ENCODE peak calls at places on chromosomes 4 and X, in four cellular contexts. F, A, R and E are unnamed samples.

GRCh38 chr4:39157520-39157919 is 24.8 kb upstream of the WDR19 start:
- DNase-seq in R (no peak), A (no peak), F (no peak), E (no peak)

GRCh38 chr4:1235381-1236102 is 13.4 kb downstream of the CTBP1 start:
- DNase-seq in A (no peak), F (no peak), R (no peak), E (no peak)

GRCh38 chr4:6088950-6089349 is 70.7 kb upstream of the C4orf50 start:
- DNase-seq in A (no peak), F (no peak), R (no peak), E (no peak)

GRCh38 chr4:86556791-86557415 is 37.2 kb upstream of the PTPN13 start:
- DNase-seq in R (no peak), F (no peak), A (no peak), E (no peak)

GRCh38 chrX:275967-276587 is 5.1 kb upstream of the PLCXD1 start:
- DNase-seq in A (peak; percentile 82), R (no peak), F (peak; percentile 78), E (peak; percentile 73)

GRCh38 chrX:107675365-107675654 is 47.0 kb downstream of the PRPS1 start:
- DNase-seq in F (no peak), R (no peak), A (no peak), E (no peak)

GRCh38 chr4:77240469-77241066 is 83.6 kb downstream of the CCNG2 start:
- DNase-seq in A (peak; percentile 80), R (no peak), F (peak; percentile 39), E (peak; percentile 43)

GRCh38 chr4:88240297-88240714 is 44.1 kb downstream of the PPM1K start:
- DNase-seq in A (no peak), F (no peak), R (no peak), E (no peak)

GRCh38 chrX:104135677-104136076 is 21.1 kb downstream of the SLC25A53 start:
- DNase-seq in R (no peak), A (no peak), F (no peak), E (no peak)

GRCh38 chrX:27350476-27350875 is 112.7 kb downstream of the PPP4R3C start:
- DNase-seq in F (no peak), R (no peak), A (no peak), E (no peak)

GRCh38 chr4:7334521-7335275 is 100.0 kb downstream of the PSAPL1 start:
- DNase-seq in F (no peak), R (no peak), A (no peak), E (no peak)

GRCh38 chr4:29311231-29311630 is 1408.9 kb upstream of the PCDH7 start:
- DNase-seq in F (no peak), A (no peak), R (no peak), E (no peak)

GRCh38 chrX:150205011-150205410 is 158.1 kb upstream of the MAMLD1 start:
- DNase-seq in R (no peak), F (peak; percentile 14), A (no peak), E (no peak)

GRCh38 chr4:80070880-80071620 is 2.0 kb downstream of the ANTXR2 start:
- DNase-seq in R (no peak), F (no peak), A (no peak), E (peak; percentile 34)

GRCh38 chr4:54625391-54625790 is 32.4 kb upstream of the KIT start:
- DNase-seq in A (no peak), R (no peak), F (no peak), E (no peak)

GRCh38 chrX:37873220-37873619 is 25.8 kb upstream of the DYNLT3 start:
- DNase-seq in A (no peak), F (no peak), R (no peak), E (no peak)

GRCh38 chrX:40005290-40006011 is 92.3 kb downstream of the BCOR start:
- DNase-seq in A (no peak), F (no peak), R (no peak), E (no peak)

GRCh38 chr4:127997534-127998388 is 32.6 kb downstream of the ABHD18 start:
- DNase-seq in A (no peak), R (peak; percentile 44), F (peak; percentile 71), E (no peak)
- TF ChIP-seq CHD2 in A (no peak), R (no peak), F (no peak), E (no peak)

DNA sequence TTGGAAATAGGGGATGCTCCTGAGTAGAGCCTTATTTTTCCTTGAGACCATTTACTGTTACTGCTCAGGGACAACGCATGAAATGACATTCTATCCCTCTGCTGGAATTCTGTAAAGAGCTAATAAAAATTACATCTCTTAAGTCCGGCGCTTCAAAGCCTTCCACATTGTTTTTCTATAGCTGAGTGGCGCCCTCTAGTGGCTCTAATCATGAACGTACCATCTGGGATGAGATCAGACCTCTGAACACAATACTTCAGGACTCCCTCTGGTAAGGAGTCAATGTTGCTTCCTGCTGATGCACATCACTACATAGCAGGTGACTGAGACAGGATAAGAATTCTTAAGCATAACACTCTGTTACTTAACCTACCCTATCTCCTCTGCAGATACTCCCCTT is 6.0 kb downstream of the HMGN5 start:
- DNase-seq in A (peak; percentile 47), F (peak; percentile 66), R (no peak), E (peak; percentile 27)
- TF ChIP-seq POLR2AphosphoS2 in A (no peak), F (no peak), R (no peak), E (no peak)

GRCh38 chr4:183012862-183013855 is 85.9 kb upstream of the WWC2 start:
- DNase-seq in A (no peak), F (no peak), R (no peak), E (no peak)
- TF ChIP-seq CHD2 in A (no peak), F (no peak), R (no peak), E (no peak)

DNA sequence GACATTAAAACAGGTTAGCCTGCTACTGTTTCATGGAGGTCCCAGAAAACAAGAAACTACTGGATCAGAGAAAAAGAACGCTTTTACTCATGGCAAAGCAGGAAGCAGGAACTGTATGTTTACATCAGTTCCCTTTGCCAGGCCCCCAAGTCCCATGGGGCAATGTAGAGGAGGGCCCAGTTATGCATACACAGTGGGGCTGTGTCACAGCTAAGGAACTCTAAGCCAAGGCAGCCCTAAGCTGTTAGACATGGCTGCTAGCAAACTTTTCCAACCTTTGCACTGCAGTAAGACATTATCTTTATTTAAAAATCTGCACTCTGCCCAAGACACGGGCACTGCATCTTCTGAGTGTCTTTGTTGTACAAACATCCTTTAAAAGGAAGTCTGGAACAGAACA is 975.8 kb downstream of the C4orf33 start:
- DNase-seq in F (no peak), A (no peak), R (no peak), E (no peak)
- TF ChIP-seq POLR2AphosphoS2 in F (no peak), A (no peak), R (no peak), E (no peak)